ENCODE peak calls at places on chromosomes 13 and 19, in nine cellular contexts. One of them, this sample, is unnamed.

GRCh38 chr13:68708336-68708908 is 1399.2 kb upstream of the ATXN8OS start:
- DNase-seq in breast epithelium: no peak
- DNase-seq in AG20443: no peak
- DNase-seq in stimulated activated CD4-positive, alpha-beta T cell treated with anti-CD3 and anti-CD28 coated beads, Interleukin-1b, Interleukin-23, amount 100 ng/mL, for 24 hours: no peak
- DNase-seq in MM.1S: no peak
- DNase-seq in HS-5: no peak
- DNase-seq in tibial artery: no peak
- DNase-seq in NCI-H82: no peak
- DNase-seq in nephron progenitor cell: no peak
- DNase-seq in this sample: no peak

GRCh38 chr13:53778937-53779336 is 750.3 kb downstream of the OLFM4 start:
- DNase-seq in MM.1S: no peak
- DNase-seq in stimulated activated CD4-positive, alpha-beta T cell treated with anti-CD3 and anti-CD28 coated beads, Interleukin-1b, Interleukin-23, amount 100 ng/mL, for 24 hours: no peak
- DNase-seq in breast epithelium: no peak
- DNase-seq in tibial artery: no peak
- DNase-seq in NCI-H82: peak; percentile 45
- DNase-seq in HS-5: no peak
- DNase-seq in nephron progenitor cell: no peak
- DNase-seq in AG20443: no peak
- DNase-seq in this sample: no peak

GRCh38 chr13:76692326-76692725 is 193.9 kb downstream of the KCTD12 start:
- DNase-seq in HS-5: no peak
- DNase-seq in tibial artery: no peak
- DNase-seq in AG20443: no peak
- DNase-seq in breast epithelium: no peak
- DNase-seq in MM.1S: no peak
- DNase-seq in nephron progenitor cell: no peak
- DNase-seq in stimulated activated CD4-positive, alpha-beta T cell treated with anti-CD3 and anti-CD28 coated beads, Interleukin-1b, Interleukin-23, amount 100 ng/mL, for 24 hours: no peak
- DNase-seq in NCI-H82: no peak
- DNase-seq in this sample: no peak

GRCh38 chr13:31765441-31765840 is 26.1 kb downstream of the RXFP2 start:
- DNase-seq in tibial artery: no peak
- DNase-seq in nephron progenitor cell: no peak
- DNase-seq in stimulated activated CD4-positive, alpha-beta T cell treated with anti-CD3 and anti-CD28 coated beads, Interleukin-1b, Interleukin-23, amount 100 ng/mL, for 24 hours: no peak
- DNase-seq in MM.1S: no peak
- DNase-seq in HS-5: no peak
- DNase-seq in AG20443: peak; percentile 43
- DNase-seq in breast epithelium: no peak
- DNase-seq in NCI-H82: no peak
- DNase-seq in this sample: no peak

GRCh38 chr19:43464089-43464775 is 1.2 kb downstream of the LYPD3 start:
- DNase-seq in AG20443: no peak
- DNase-seq in MM.1S: peak; percentile 51
- DNase-seq in breast epithelium: peak; percentile 77
- DNase-seq in stimulated activated CD4-positive, alpha-beta T cell treated with anti-CD3 and anti-CD28 coated beads, Interleukin-1b, Interleukin-23, amount 100 ng/mL, for 24 hours: peak; percentile 69
- DNase-seq in HS-5: no peak
- DNase-seq in nephron progenitor cell: peak; percentile 79
- DNase-seq in tibial artery: peak; percentile 83
- DNase-seq in NCI-H82: peak; percentile 70
- DNase-seq in this sample: no peak

GRCh38 chr13:84399320-84400085 is 517.2 kb upstream of the SLITRK1 start:
- DNase-seq in nephron progenitor cell: no peak
- DNase-seq in tibial artery: no peak
- DNase-seq in stimulated activated CD4-positive, alpha-beta T cell treated with anti-CD3 and anti-CD28 coated beads, Interleukin-1b, Interleukin-23, amount 100 ng/mL, for 24 hours: no peak
- DNase-seq in NCI-H82: peak; percentile 21
- DNase-seq in breast epithelium: no peak
- DNase-seq in HS-5: no peak
- DNase-seq in AG20443: no peak
- DNase-seq in MM.1S: no peak
- DNase-seq in this sample: no peak

GRCh38 chr13:79870123-79870522 is 389.2 kb downstream of the NDFIP2 start:
- DNase-seq in NCI-H82: no peak
- DNase-seq in MM.1S: no peak
- DNase-seq in stimulated activated CD4-positive, alpha-beta T cell treated with anti-CD3 and anti-CD28 coated beads, Interleukin-1b, Interleukin-23, amount 100 ng/mL, for 24 hours: no peak
- DNase-seq in AG20443: no peak
- DNase-seq in breast epithelium: no peak
- DNase-seq in nephron progenitor cell: no peak
- DNase-seq in HS-5: no peak
- DNase-seq in tibial artery: no peak
- DNase-seq in this sample: no peak

GRCh38 chr13:64083396-64083795 is 2667.7 kb upstream of the PCDH20 start:
- DNase-seq in breast epithelium: no peak
- DNase-seq in stimulated activated CD4-positive, alpha-beta T cell treated with anti-CD3 and anti-CD28 coated beads, Interleukin-1b, Interleukin-23, amount 100 ng/mL, for 24 hours: no peak
- DNase-seq in MM.1S: no peak
- DNase-seq in tibial artery: no peak
- DNase-seq in HS-5: no peak
- DNase-seq in AG20443: no peak
- DNase-seq in nephron progenitor cell: no peak
- DNase-seq in NCI-H82: no peak
- DNase-seq in this sample: no peak

GRCh38 chr13:75316427-75316826 is 165.5 kb downstream of the TBC1D4 start:
- DNase-seq in stimulated activated CD4-positive, alpha-beta T cell treated with anti-CD3 and anti-CD28 coated beads, Interleukin-1b, Interleukin-23, amount 100 ng/mL, for 24 hours: no peak
- DNase-seq in NCI-H82: no peak
- DNase-seq in AG20443: no peak
- DNase-seq in HS-5: no peak
- DNase-seq in breast epithelium: no peak
- DNase-seq in nephron progenitor cell: no peak
- DNase-seq in tibial artery: no peak
- DNase-seq in MM.1S: no peak
- DNase-seq in this sample: no peak

GRCh38 chr19:3269972-3270667 is 45.7 kb downstream of the CELF5 start:
- DNase-seq in nephron progenitor cell: no peak
- DNase-seq in tibial artery: no peak
- DNase-seq in AG20443: no peak
- DNase-seq in stimulated activated CD4-positive, alpha-beta T cell treated with anti-CD3 and anti-CD28 coated beads, Interleukin-1b, Interleukin-23, amount 100 ng/mL, for 24 hours: no peak
- DNase-seq in MM.1S: no peak
- DNase-seq in breast epithelium: no peak
- DNase-seq in NCI-H82: no peak
- DNase-seq in HS-5: no peak
- DNase-seq in this sample: no peak

GRCh38 chr19:53509443-53509842 is 28.5 kb upstream of the ZNF331 start:
- DNase-seq in breast epithelium: no peak
- DNase-seq in MM.1S: no peak
- DNase-seq in stimulated activated CD4-positive, alpha-beta T cell treated with anti-CD3 and anti-CD28 coated beads, Interleukin-1b, Interleukin-23, amount 100 ng/mL, for 24 hours: no peak
- DNase-seq in HS-5: no peak
- DNase-seq in AG20443: no peak
- DNase-seq in tibial artery: no peak
- DNase-seq in NCI-H82: no peak
- DNase-seq in nephron progenitor cell: no peak
- DNase-seq in this sample: no peak

GRCh38 chr19:44725251-44725650 is 23.3 kb upstream of the BCL3 start:
- DNase-seq in NCI-H82: no peak
- DNase-seq in breast epithelium: no peak
- DNase-seq in AG20443: no peak
- DNase-seq in tibial artery: no peak
- DNase-seq in MM.1S: no peak
- DNase-seq in nephron progenitor cell: no peak
- DNase-seq in HS-5: no peak
- DNase-seq in stimulated activated CD4-positive, alpha-beta T cell treated with anti-CD3 and anti-CD28 coated beads, Interleukin-1b, Interleukin-23, amount 100 ng/mL, for 24 hours: no peak
- DNase-seq in this sample: no peak

GRCh38 chr13:24066405-24067292 is 93.9 kb upstream of the SPATA13 start:
- DNase-seq in MM.1S: no peak
- DNase-seq in tibial artery: no peak
- DNase-seq in nephron progenitor cell: no peak
- DNase-seq in HS-5: no peak
- DNase-seq in NCI-H82: peak; percentile 18
- DNase-seq in AG20443: no peak
- DNase-seq in stimulated activated CD4-positive, alpha-beta T cell treated with anti-CD3 and anti-CD28 coated beads, Interleukin-1b, Interleukin-23, amount 100 ng/mL, for 24 hours: no peak
- DNase-seq in breast epithelium: no peak
- DNase-seq in this sample: no peak

GRCh38 chr19:52722062-52723005 is 12.5 kb downstream of the ZNF611 start:
- DNase-seq in tibial artery: no peak
- DNase-seq in AG20443: peak; percentile 77
- DNase-seq in HS-5: peak; percentile 80
- DNase-seq in stimulated activated CD4-positive, alpha-beta T cell treated with anti-CD3 and anti-CD28 coated beads, Interleukin-1b, Interleukin-23, amount 100 ng/mL, for 24 hours: no peak
- DNase-seq in nephron progenitor cell: no peak
- DNase-seq in MM.1S: no peak
- DNase-seq in NCI-H82: no peak
- DNase-seq in breast epithelium: no peak
- DNase-seq in this sample: no peak